ENCODE peak calls at places on chromosomes 3 and 15, in seven cellular contexts. S is HCT116, A is SK-N-SH, W is K562, G is GM12878, P is H1, Z is HepG2. K is an unnamed sample.
A peak's percentile ranks its signal among the peaks of the same experiment; 100 is the strongest.

GRCh38 chr15:72866086-72866646 is 82.6 kb upstream of the ADPGK start:
- DNase-seq in W (no peak), A (no peak), G (no peak), Z (no peak), S (no peak), P (no peak), K (peak; percentile 35)

GRCh38 chr3:99256788-99257187 is 355.3 kb upstream of the DCBLD2 start:
- DNase-seq in Z (no peak), S (no peak), W (no peak), A (no peak), G (no peak), P (no peak), K (no peak)

GRCh38 chr3:32817561-32818430 is at the start of gene TRIM71:
- DNase-seq in S (no peak), W (no peak), Z (no peak), P (no peak), A (peak; percentile 61), G (no peak), K (no peak)

GRCh38 chr3:179949428-179949827 is 87.3 kb downstream of the PEX5L start:
- DNase-seq in P (no peak), Z (no peak), G (no peak), A (no peak), S (no peak), W (no peak), K (no peak)

GRCh38 chr15:27842526-27842925 is 256.6 kb downstream of the OCA2 start:
- DNase-seq in G (no peak), Z (no peak), W (no peak), A (no peak), P (no peak), S (no peak), K (no peak)

GRCh38 chr15:47397587-47397986 is 319.7 kb upstream of the SEMA6D start:
- DNase-seq in W (no peak), Z (no peak), P (no peak), G (no peak), A (no peak), S (no peak), K (no peak)

GRCh38 chr3:142958707-142959106 is 4.8 kb downstream of the PAQR9 start:
- DNase-seq in A (no peak), P (no peak), W (peak; percentile 47), Z (no peak), S (peak; percentile 71), G (no peak), K (no peak)

GRCh38 chr3:39064646-39065045 is 12.8 kb downstream of the WDR48 start:
- DNase-seq in A (no peak), G (no peak), W (no peak), S (no peak), Z (no peak), P (no peak), K (no peak)

GRCh38 chr15:93182806-93183205 is 93.8 kb upstream of the RGMA start:
- DNase-seq in W (no peak), Z (no peak), G (no peak), S (no peak), P (no peak), A (no peak), K (no peak)

GRCh38 chr15:80418892-80419537 is 14.8 kb downstream of the ARNT2 start:
- DNase-seq in S (peak; percentile 34), W (peak; percentile 41), Z (peak; percentile 47), P (no peak), A (peak; percentile 45), G (no peak), K (no peak)

GRCh38 chr3:114365268-114365667 is 71.4 kb downstream of the TIGIT start:
- DNase-seq in W (no peak), G (no peak), Z (no peak), A (no peak), P (no peak), S (no peak), K (no peak)

GRCh38 chr3:177378168-177378567 is 180.9 kb upstream of the TBL1XR1 start:
- DNase-seq in S (no peak), A (no peak), W (no peak), P (no peak), G (peak; percentile 71), Z (no peak), K (no peak)

GRCh38 chr15:95998935-95999334 is 331.6 kb upstream of the NR2F2 start:
- DNase-seq in S (no peak), G (no peak), W (no peak), P (no peak), Z (no peak), A (no peak), K (no peak)

GRCh38 chr15:78034495-78035191 is 42.9 kb downstream of the TBC1D2B start:
- DNase-seq in S (no peak), A (no peak), P (no peak), G (peak; percentile 66), Z (no peak), W (no peak), K (peak; percentile 24)

GRCh38 chr15:95446854-95447253 is 883.6 kb upstream of the NR2F2 start:
- DNase-seq in P (no peak), G (peak; percentile 52), A (no peak), Z (no peak), S (no peak), W (no peak), K (no peak)

GRCh38 chr3:159165972-159166371 is 364.1 kb downstream of the MFSD1 start:
- DNase-seq in W (no peak), S (no peak), Z (no peak), A (no peak), P (no peak), G (no peak), K (no peak)

GRCh38 chr3:13260259-13261103 is 159.6 kb downstream of the NUP210 start:
- DNase-seq in A (no peak), G (no peak), P (no peak), W (no peak), S (no peak), Z (no peak), K (no peak)

GRCh38 chr3:45997942-45998341 is 2.3 kb upstream of the FYCO1 start:
- DNase-seq in W (no peak), Z (no peak), G (no peak), S (no peak), A (no peak), P (no peak), K (no peak)

GRCh38 chr3:25962255-25962654 is 172.4 kb downstream of the OXSM start:
- DNase-seq in W (no peak), G (no peak), P (peak; percentile 5), A (no peak), Z (peak; percentile 6), S (peak; percentile 13), K (peak; percentile 42)

GRCh38 chr15:50415752-50416404 is 8.3 kb upstream of the USP8 start:
- DNase-seq in W (peak; percentile 26), A (no peak), S (peak; percentile 23), P (no peak), G (no peak), Z (peak; percentile 43), K (no peak)

GRCh38 chr15:65286069-65286703 is 497 bp downstream of the PARP16 start:
- DNase-seq in Z (peak; percentile 34), S (no peak), P (no peak), G (no peak), W (peak; percentile 43), A (no peak), K (peak; percentile 16)
- TF ChIP-seq JUND in Z (no peak), S (no peak), P (no peak), G (no peak), W (no peak), A (no peak), K (no peak)

GRCh38 chr3:126706631-126707030 is 2.6 kb downstream of the CHCHD6 start:
- DNase-seq in W (no peak), P (no peak), Z (no peak), G (no peak), A (no peak), S (no peak), K (no peak)
- TF ChIP-seq JUND in W (no peak), P (no peak), Z (no peak), G (no peak), A (no peak), S (no peak), K (no peak)

GRCh38 chr3:4429648-4430350 is 37.3 kb downstream of the SUMF1 start:
- DNase-seq in G (no peak), S (no peak), Z (no peak), W (no peak), A (no peak), P (no peak), K (no peak)
- TF ChIP-seq JUND in G (no peak), S (no peak), Z (no peak), W (no peak), A (no peak), P (no peak), K (no peak)

DNA sequence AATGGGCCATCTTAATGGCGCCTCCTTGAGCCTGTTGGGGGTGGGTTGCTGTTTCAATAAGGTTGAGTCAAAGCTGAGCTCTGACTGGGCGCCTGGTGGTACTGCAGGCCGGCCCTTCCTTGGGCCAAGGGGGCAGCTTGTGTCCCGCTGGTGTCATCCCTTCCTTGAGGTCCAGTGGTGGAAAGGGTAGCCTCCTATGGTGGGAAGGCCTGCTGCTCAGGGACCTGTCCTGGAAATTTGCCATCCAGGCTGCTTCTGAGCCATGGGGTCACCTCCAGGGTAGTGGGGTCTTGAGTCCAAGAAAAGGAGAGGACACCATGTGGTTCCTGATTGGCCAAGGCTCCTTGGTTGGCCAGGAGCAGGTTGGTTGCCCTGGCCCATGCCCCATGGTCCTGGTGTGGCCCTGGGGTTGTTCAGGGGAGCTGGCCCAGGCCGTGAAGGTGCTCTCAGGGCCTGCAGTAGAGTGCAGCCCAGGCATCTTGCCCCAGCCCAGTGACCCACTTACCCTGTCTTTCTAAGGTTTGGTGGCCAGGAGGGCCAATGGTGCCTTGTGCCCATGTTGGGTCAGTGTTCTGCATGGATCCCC is 188.7 kb downstream of the UBE3A start:
- DNase-seq in P (no peak), S (no peak), G (no peak), A (no peak), W (no peak), Z (no peak), K (no peak)
- TF ChIP-seq JUND in P (no peak), S (no peak), G (no peak), A (no peak), W (no peak), Z (no peak), K (no peak)

GRCh38 chr3:161067346-161067745 is 37.8 kb downstream of the B3GALNT1 start:
- DNase-seq in A (no peak), G (no peak), S (no peak), W (no peak), Z (no peak), P (no peak), K (no peak)

GRCh38 chr3:161069441-161070251 is 35.5 kb downstream of the B3GALNT1 start:
- DNase-seq in W (no peak), Z (no peak), P (no peak), S (no peak), A (no peak), G (peak; percentile 94), K (peak; percentile 69)

GRCh38 chr3:161070252-161070930 is 34.8 kb downstream of the B3GALNT1 start:
- DNase-seq in G (no peak), S (no peak), Z (no peak), W (no peak), A (no peak), P (no peak), K (no peak)

GRCh38 chr3:161064413-161064812 is 40.7 kb downstream of the B3GALNT1 start:
- DNase-seq in W (no peak), G (no peak), Z (no peak), A (no peak), S (no peak), P (no peak), K (no peak)

GRCh38 chr3:161066926-161067325 is 38.2 kb downstream of the B3GALNT1 start:
- DNase-seq in Z (no peak), A (no peak), S (no peak), G (no peak), P (no peak), W (no peak), K (no peak)
- TF ChIP-seq JUND in Z (no peak), A (no peak), S (no peak), G (no peak), P (no peak), W (no peak), K (no peak)

K was measured in T47D.